ENCODE peak calls at places on chromosomes 4 and X, in eight cellular contexts. F is breast epithelium, S is upper lobe of left lung, O is suprapubic skin, T is K562, N is spleen, Z is GM12892, E is sigmoid colon. A is an unnamed sample.

GRCh38 chr4:1737666-1738065 is 16.3 kb downstream of the TACC3 start:
- DNase-seq in S (peak; percentile 69), O (no peak), E (no peak), F (no peak), T (no peak), N (no peak), Z (no peak), A (no peak)

GRCh38 chr4:128386761-128387599 is 99.4 kb upstream of the PGRMC2 start:
- DNase-seq in S (peak; percentile 14), N (no peak), T (peak; percentile 36), Z (no peak), O (peak; percentile 96), F (peak; percentile 88), E (peak; percentile 98), A (no peak)

GRCh38 chrX:25650216-25650615 is 487.9 kb upstream of the MAGEB18 start:
- DNase-seq in N (no peak), O (no peak), E (no peak), Z (no peak), S (no peak), F (no peak), T (no peak), A (no peak)

GRCh38 chr4:67575232-67575888 is 16.8 kb downstream of the STAP1 start:
- DNase-seq in Z (no peak), F (no peak), N (no peak), T (peak; percentile 35), O (no peak), E (no peak), S (no peak), A (no peak)

GRCh38 chrX:30822719-30823118 is 66.3 kb downstream of the TAB3 start:
- DNase-seq in S (no peak), F (no peak), T (no peak), N (no peak), Z (no peak), E (no peak), O (no peak), A (no peak)

GRCh38 chrX:77953300-77953699 is 16.1 kb downstream of the PGAM4 start:
- DNase-seq in E (no peak), T (no peak), Z (no peak), S (no peak), N (no peak), F (no peak), O (no peak), A (no peak)

GRCh38 chr4:15868065-15868464 is 70.5 kb downstream of the FGFBP1 start:
- DNase-seq in S (no peak), E (no peak), N (no peak), Z (no peak), F (no peak), T (no peak), O (no peak), A (no peak)

GRCh38 chr4:180336494-180337090 is 1906.6 kb upstream of the TENM3 start:
- DNase-seq in F (no peak), T (no peak), N (no peak), E (no peak), S (no peak), Z (no peak), O (no peak), A (no peak)

GRCh38 chr4:86595426-86595805 is 1.3 kb downstream of the PTPN13 start:
- DNase-seq in S (no peak), O (no peak), F (no peak), E (no peak), N (no peak), T (no peak), Z (no peak), A (no peak)

GRCh38 chr4:13527192-13527982 is 16.9 kb downstream of the NKX3-2 start:
- DNase-seq in S (peak; percentile 62), O (no peak), T (no peak), N (peak; percentile 70), E (peak; percentile 54), F (no peak), Z (peak; percentile 24), A (peak; percentile 12)
- TF ChIP-seq POLR2AphosphoS5 in S (no peak), O (no peak), T (no peak), N (no peak), E (no peak), F (no peak), Z (no peak), A (no peak)

GRCh38 chr4:6782147-6782845 is at the start of gene KIAA0232:
- DNase-seq in F (peak; percentile 83), O (peak; percentile 90), N (peak; percentile 98), S (peak; percentile 97), E (peak; percentile 95), T (peak; percentile 96), Z (peak; percentile 95), A (peak; percentile 95)
- TF ChIP-seq POLR2A in F (no peak), O (peak; percentile 89), N (no peak), S (no peak), E (no peak), T (peak; percentile 37), Z (peak; percentile 43), A (no peak)

DNA sequence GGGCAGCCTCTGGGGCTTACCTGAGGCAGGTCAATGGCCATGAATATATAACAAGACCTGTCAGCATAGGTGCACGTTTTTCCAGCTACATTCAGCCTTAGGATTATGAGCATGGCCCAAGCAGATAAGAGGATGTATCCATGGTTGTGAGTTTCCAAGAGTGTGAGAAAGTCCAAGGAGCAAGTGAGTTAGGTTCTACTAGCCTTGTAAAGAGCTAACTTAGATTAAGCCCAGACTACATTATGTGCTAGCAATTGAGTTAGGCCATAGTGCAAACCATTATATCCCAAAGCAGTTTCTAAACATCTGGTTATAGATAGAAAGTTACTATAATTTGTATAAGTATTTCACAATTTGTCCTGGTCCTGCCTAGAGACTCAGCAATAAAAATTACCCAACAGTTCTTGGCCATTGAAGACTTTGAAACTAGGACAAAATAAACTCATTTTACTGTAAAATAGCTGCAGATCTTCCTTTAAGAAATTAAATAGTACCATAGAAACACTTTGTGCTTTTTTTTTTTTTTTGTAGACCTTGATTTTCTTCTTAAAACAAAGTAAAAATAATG is 312.0 kb downstream of the CAMK2D start:
- DNase-seq in F (no peak), O (no peak), T (no peak), S (no peak), Z (no peak), N (no peak), E (no peak), A (no peak)
- TF ChIP-seq POLR2AphosphoS5 in F (no peak), O (no peak), T (no peak), S (no peak), Z (no peak), N (no peak), E (no peak), A (no peak)

GRCh38 chr4:113762061-113762850 is 718 bp upstream of the CAMK2D start:
- DNase-seq in Z (peak; percentile 61), E (peak; percentile 100), N (peak; percentile 98), S (peak; percentile 99), O (peak; percentile 99), T (peak; percentile 65), F (peak; percentile 99), A (peak; percentile 47)
- TF ChIP-seq POLR2A in Z (peak; percentile 89), E (peak; percentile 99), N (peak; percentile 94), S (peak; percentile 70), O (peak; percentile 91), T (no peak), F (peak; percentile 98), A (peak; percentile 85)

GRCh38 chrX:52261463-52262194 is 76.9 kb downstream of the MAGED4 start:
- DNase-seq in N (peak; percentile 97), Z (peak; percentile 58), E (peak; percentile 98), S (peak; percentile 89), O (peak; percentile 97), F (peak; percentile 95), T (peak; percentile 68), A (peak; percentile 49)
- TF ChIP-seq POLR2AphosphoS5 in N (peak; percentile 84), Z (no peak), E (peak; percentile 73), S (peak; percentile 64), O (peak; percentile 59), F (peak; percentile 87), T (no peak), A (no peak)

GRCh38 chr4:38160487-38161207 is 200.4 kb downstream of the PTTG2 start:
- DNase-seq in N (no peak), S (no peak), O (peak; percentile 77), Z (peak; percentile 32), T (peak; percentile 23), F (no peak), E (peak; percentile 72), A (peak; percentile 37)
- TF ChIP-seq POLR2A in N (no peak), S (no peak), O (no peak), Z (no peak), T (no peak), F (no peak), E (no peak), A (no peak)

GRCh38 chr4:184345573-184345922 is 127.9 kb upstream of the ENPP6 start:
- DNase-seq in O (no peak), T (no peak), S (no peak), Z (no peak), F (no peak), E (peak; percentile 72), N (peak; percentile 84), A (no peak)

GRCh38 chr4:184344899-184345572 is 127.4 kb upstream of the ENPP6 start:
- DNase-seq in T (no peak), N (peak; percentile 81), O (no peak), F (no peak), S (no peak), E (no peak), Z (no peak), A (no peak)

GRCh38 chr4:184344435-184344834 is 126.8 kb upstream of the ENPP6 start:
- DNase-seq in F (no peak), N (no peak), S (no peak), O (no peak), E (no peak), T (no peak), Z (no peak), A (no peak)

GRCh38 chr4:184342167-184342856 is 124.6 kb upstream of the ENPP6 start:
- DNase-seq in N (no peak), O (no peak), F (no peak), E (no peak), T (no peak), Z (no peak), S (no peak), A (no peak)

GRCh38 chr4:184343400-184344177 is 125.9 kb upstream of the ENPP6 start:
- DNase-seq in S (peak; percentile 34), F (peak; percentile 48), Z (no peak), N (peak; percentile 91), T (peak; percentile 31), O (no peak), E (peak; percentile 88), A (no peak)
- TF ChIP-seq POLR2AphosphoS5 in S (peak; percentile 70), F (no peak), Z (peak; percentile 63), N (peak; percentile 77), T (no peak), O (no peak), E (peak; percentile 56), A (peak; percentile 25)

A was measured in GM12891.